ENCODE peak calls at places on chromosome 1, in nine cellular contexts. K is PC-3; Q is cardiac muscle cell; I is SJSA1; J is body of pancreas; E is psoas muscle; G is MM.1S; C is IMR-90; D is CD8-positive, alpha-beta T cell. H is an unnamed sample.

GRCh38 chr1:56081151-56081550 is 498.2 kb downstream of the PLPP3 start:
- DNase-seq in J (no peak), G (no peak), D (no peak), K (no peak), I (no peak), Q (no peak), C (peak; percentile 93), E (peak; percentile 54), H (no peak)

GRCh38 chr1:66350001-66350547 is 183.9 kb upstream of the SGIP1 start:
- DNase-seq in K (peak; percentile 81), Q (no peak), E (no peak), C (peak; percentile 34), J (no peak), G (peak; percentile 66), I (peak; percentile 89), D (peak; percentile 53), H (peak; percentile 61)

GRCh38 chr1:117573386-117574040 is 32.3 kb upstream of the TENT5C start:
- DNase-seq in E (no peak), J (peak; percentile 80), I (peak; percentile 38), K (peak; percentile 14), D (no peak), G (no peak), C (peak; percentile 26), Q (no peak), H (peak; percentile 20)

GRCh38 chr1:87980494-87980893 is 651.8 kb downstream of the LMO4 start:
- DNase-seq in E (no peak), J (peak; percentile 13), I (no peak), Q (no peak), C (no peak), G (no peak), K (no peak), D (no peak), H (no peak)

GRCh38 chr1:15152318-15153183 is 996 bp upstream of the TMEM51 start:
- DNase-seq in G (peak; percentile 54), I (peak; percentile 86), C (peak; percentile 91), K (peak; percentile 89), J (peak; percentile 95), D (no peak), E (peak; percentile 76), Q (peak; percentile 93), H (peak; percentile 91)

GRCh38 chr1:42784946-42785693 is at the start of gene TMEM269:
- DNase-seq in Q (no peak), J (peak; percentile 10), C (no peak), D (peak; percentile 56), G (no peak), K (no peak), E (peak; percentile 23), I (no peak), H (no peak)

GRCh38 chr1:193338194-193338593 is 151.8 kb upstream of the B3GALT2 start:
- DNase-seq in C (peak; percentile 64), Q (no peak), E (no peak), I (no peak), D (no peak), J (no peak), K (peak; percentile 65), G (peak; percentile 27), H (no peak)

GRCh38 chr1:119713538-119714456 is 2.1 kb downstream of the PHGDH start:
- DNase-seq in Q (peak; percentile 51), J (peak; percentile 35), G (no peak), E (no peak), C (peak; percentile 24), D (no peak), I (no peak), K (peak; percentile 4), H (peak; percentile 61)

DNA sequence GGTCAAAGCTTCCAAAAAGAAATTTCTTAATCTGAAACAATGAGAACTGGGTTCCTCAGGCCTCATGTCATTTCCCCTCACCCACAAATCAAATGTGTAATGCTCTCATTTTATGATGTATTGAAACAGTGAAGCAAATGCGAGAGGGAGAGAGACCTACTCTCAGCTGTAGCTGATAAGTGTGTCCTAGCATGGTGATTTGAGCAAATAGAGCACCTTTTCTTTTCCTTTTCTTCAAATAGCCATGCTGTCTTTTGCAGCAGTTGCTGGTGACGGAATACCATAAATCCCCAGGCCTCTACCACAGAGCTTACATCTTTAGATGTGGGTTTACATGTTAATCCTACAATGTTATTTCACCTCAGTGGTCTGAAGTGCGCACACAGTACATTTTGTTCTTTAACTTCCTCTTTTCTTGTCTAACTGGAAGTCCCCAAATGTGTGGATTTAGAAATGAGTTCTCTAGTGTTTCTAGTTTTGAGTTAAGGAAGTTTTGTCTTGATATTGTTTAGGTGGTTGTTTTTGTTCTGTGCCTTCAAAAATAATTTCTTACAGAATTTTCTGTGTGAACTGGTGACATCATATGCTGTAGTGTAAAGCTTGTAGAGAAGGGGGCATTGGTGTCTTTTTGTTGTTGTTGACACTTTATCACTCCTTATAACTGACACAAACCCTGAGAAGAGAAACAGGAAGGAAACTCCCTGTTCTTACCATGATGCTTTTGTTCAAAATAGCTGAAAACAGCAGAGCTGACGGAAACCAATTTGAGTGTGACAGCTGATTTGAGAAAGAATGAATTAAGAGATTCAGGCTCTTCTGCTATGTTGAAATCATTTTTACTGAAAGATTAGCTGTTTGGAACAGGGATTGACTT is 12.1 kb downstream of the SMAP2 start:
- DNase-seq in E (no peak), K (no peak), I (no peak), C (no peak), G (peak; percentile 89), Q (no peak), D (peak; percentile 57), J (no peak), H (peak; percentile 75)
- H3K4me3 ChIP-seq in E (peak overlapping the region; percentile 11), K (no peak overlapping the region), I (no peak overlapping the region), C (no peak overlapping the region), G (peak overlapping the region; percentile 50), Q (no peak overlapping the region), D (peak overlapping the region; percentile 50), J (no peak overlapping the region), H (no peak overlapping the region)

GRCh38 chr1:9746211-9746610 is 77.6 kb downstream of the CLSTN1 start:
- DNase-seq in D (no peak), C (no peak), J (no peak), I (no peak), K (no peak), Q (no peak), G (no peak), E (no peak), H (no peak)

GRCh38 chr1:9753121-9753531 is 70.6 kb downstream of the CLSTN1 start:
- DNase-seq in Q (no peak), C (peak; percentile 86), I (no peak), D (no peak), E (peak; percentile 37), K (peak; percentile 56), G (no peak), J (peak; percentile 40), H (no peak)

GRCh38 chr1:9746651-9747050 is 77.1 kb downstream of the CLSTN1 start:
- DNase-seq in E (no peak), K (no peak), D (no peak), I (no peak), J (no peak), G (no peak), Q (no peak), C (no peak), H (no peak)

GRCh38 chr1:9751971-9752370 is 71.8 kb downstream of the CLSTN1 start:
- DNase-seq in I (no peak), J (no peak), G (no peak), C (no peak), K (no peak), E (no peak), Q (no peak), D (no peak), H (no peak)

GRCh38 chr1:9749361-9749760 is 74.4 kb downstream of the CLSTN1 start:
- DNase-seq in J (no peak), C (no peak), K (no peak), Q (no peak), G (no peak), E (no peak), D (no peak), I (no peak), H (no peak)
- H3K36me3 ChIP-seq in J (peaks cover 4% of the 10 kb centered on the region), C (peaks cover 44% of the 10 kb centered on the region), K (peaks cover 20% of the 10 kb centered on the region), Q (peaks cover 16% of the 10 kb centered on the region), G (no peaks in the 10 kb centered on the region), E (no peaks in the 10 kb centered on the region), D (peaks cover 17% of the 10 kb centered on the region), I (peaks cover 40% of the 10 kb centered on the region), H (peaks cover 28% of the 10 kb centered on the region)

GRCh38 chr1:162712317-162713029 is 78.0 kb upstream of the HSD17B7 start:
- DNase-seq in I (no peak), J (peak; percentile 41), G (no peak), E (no peak), C (no peak), Q (no peak), D (no peak), K (no peak), H (no peak)

GRCh38 chr1:162720996-162721395 is 69.5 kb upstream of the HSD17B7 start:
- DNase-seq in Q (no peak), D (no peak), I (no peak), G (no peak), C (peak; percentile 50), J (no peak), K (no peak), E (no peak), H (no peak)

GRCh38 chr1:162719678-162720077 is 70.8 kb upstream of the HSD17B7 start:
- DNase-seq in D (no peak), Q (no peak), I (no peak), J (no peak), K (no peak), E (no peak), G (no peak), C (no peak), H (no peak)

GRCh38 chr1:162717548-162717947 is 73.0 kb upstream of the HSD17B7 start:
- DNase-seq in C (no peak), I (no peak), K (no peak), G (no peak), Q (no peak), J (no peak), D (no peak), E (no peak), H (no peak)

GRCh38 chr1:162716123-162716522 is 74.4 kb upstream of the HSD17B7 start:
- DNase-seq in Q (no peak), J (peak; percentile 31), D (no peak), C (no peak), E (no peak), I (no peak), G (no peak), K (no peak), H (no peak)
- H3K27ac ChIP-seq in Q (no peak overlapping the region), J (no peak overlapping the region), D (no peak overlapping the region), C (no peak overlapping the region), E (no peak overlapping the region), I (no peak overlapping the region), G (no peak overlapping the region), K (no peak overlapping the region), H (no peak overlapping the region)

GRCh38 chr1:234484218-234484617 is 5.2 kb upstream of the TARBP1 start:
- DNase-seq in K (no peak), I (no peak), E (no peak), C (peak; percentile 63), D (no peak), J (no peak), G (no peak), Q (no peak), H (no peak)

GRCh38 chr1:234488054-234488953 is 9.3 kb upstream of the TARBP1 start:
- DNase-seq in Q (no peak), G (no peak), K (no peak), C (no peak), E (no peak), J (no peak), D (no peak), I (no peak), H (no peak)

GRCh38 chr1:234481771-234482170 is 2.8 kb upstream of the TARBP1 start:
- DNase-seq in Q (no peak), K (no peak), G (no peak), E (no peak), C (no peak), I (no peak), D (no peak), J (no peak), H (no peak)

GRCh38 chr1:234486858-234487830 is 8.2 kb upstream of the TARBP1 start:
- DNase-seq in J (peak; percentile 48), Q (peak; percentile 40), E (no peak), D (no peak), I (no peak), C (peak; percentile 84), K (peak; percentile 71), G (peak; percentile 51), H (no peak)

DNA sequence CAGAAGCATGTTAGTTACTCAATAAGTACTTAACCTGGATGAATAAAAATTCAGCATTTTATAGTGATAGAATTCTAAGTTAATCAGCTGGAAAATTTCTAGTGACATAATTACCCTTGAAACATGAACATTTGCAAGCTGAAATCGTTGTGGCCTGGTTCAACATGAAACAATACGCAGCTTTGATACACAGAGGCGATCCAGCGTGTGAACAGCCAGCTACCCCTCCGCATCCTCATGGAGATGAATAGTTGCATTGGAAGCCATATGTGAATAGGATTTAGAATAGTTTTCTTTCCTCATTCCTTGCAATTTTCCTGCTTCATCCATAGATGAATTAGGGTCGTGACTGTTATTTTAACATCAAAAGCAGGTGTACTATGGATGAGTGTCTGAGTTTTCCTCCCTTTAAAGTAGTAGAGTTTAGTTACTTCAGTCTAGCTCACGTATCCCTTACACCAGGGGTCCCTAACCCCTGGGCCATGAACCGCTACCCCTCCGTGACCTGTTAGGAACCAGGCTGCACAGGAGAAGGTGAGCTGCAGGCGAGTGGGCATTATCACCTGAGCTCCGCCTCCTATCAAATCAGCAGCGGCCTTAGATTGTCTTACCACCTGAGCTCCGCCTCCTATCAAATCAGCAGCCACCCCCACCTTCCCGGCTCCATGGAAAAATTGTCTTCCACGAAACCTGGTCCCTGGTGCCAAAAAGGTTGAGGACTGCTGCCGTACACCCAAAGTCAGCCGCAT is 6.2 kb upstream of the TARBP1 start:
- DNase-seq in I (no peak), Q (no peak), K (no peak), D (no peak), E (no peak), C (no peak), J (no peak), G (no peak), H (no peak)
- H3K4me3 ChIP-seq in I (no peak overlapping the region), Q (no peak overlapping the region), K (no peak overlapping the region), D (no peak overlapping the region), E (no peak overlapping the region), C (no peak overlapping the region), J (no peak overlapping the region), G (no peak overlapping the region), H (no peak overlapping the region)